ENCODE peak calls at places on chromosomes 7 and 10, in ten cellular contexts. Z is right lobe of liver; V is psoas muscle; Y is cardiac muscle cell; S is nephron progenitor cell; R is neural crest cell; M is CD8-positive, alpha-beta T cell; L is adrenal gland; H is sigmoid colon; T is fibroblast of villous mesenchyme. W is an unnamed sample.

GRCh38 chr7:92714767-92715166 is 121.6 kb downstream of the CDK6 start:
- DNase-seq in Y (no peak), Z (no peak), M (no peak), S (no peak), H (no peak), R (no peak), T (peak), L (peak), V (no peak), W (no peak)

GRCh38 chr7:27911920-27912319 is 172.0 kb downstream of the TAX1BP1 start:
- DNase-seq in Y (no peak), M (no peak), L (no peak), H (no peak), S (no peak), Z (no peak), V (no peak), R (no peak), T (no peak), W (no peak)

GRCh38 chr7:30182186-30182585 is 47.4 kb downstream of the MTURN start:
- DNase-seq in Y (no peak), S (no peak), L (peak), M (no peak), Z (no peak), R (no peak), H (no peak), T (no peak), V (no peak), W (no peak)

GRCh38 chr10:14548474-14548873 is 217.8 kb upstream of the FRMD4A start:
- DNase-seq in S (no peak), Z (no peak), H (no peak), V (no peak), T (no peak), M (peak), Y (no peak), R (no peak), L (no peak), W (no peak)

GRCh38 chr7:51102828-51103227 is 213.8 kb downstream of the COBL start:
- DNase-seq in S (no peak), M (no peak), V (no peak), R (no peak), Z (no peak), H (no peak), L (no peak), T (no peak), Y (no peak), W (no peak)

GRCh38 chr10:5684971-5685763 is 529 bp downstream of the TASOR2 start:
- DNase-seq in H (peak), T (peak), Y (peak), R (peak), M (peak), V (peak), S (peak), Z (peak), L (peak), W (peak)

GRCh38 chr7:96521068-96521629 is 188.5 kb downstream of the SEM1 start:
- DNase-seq in T (no peak), S (no peak), R (no peak), Y (no peak), V (no peak), L (no peak), H (no peak), M (no peak), Z (no peak), W (no peak)

GRCh38 chr10:126902157-126902556 is 3.1 kb upstream of the DOCK1 start:
- DNase-seq in L (no peak), Y (peak), H (no peak), T (peak), Z (no peak), S (no peak), V (no peak), R (no peak), M (no peak), W (no peak)

GRCh38 chr10:5812283-5813090 is 747 bp downstream of the GDI2 start:
- DNase-seq in Z (peak), T (no peak), L (peak), H (peak), Y (peak), V (peak), S (peak), R (peak), M (peak), W (peak)

GRCh38 chr10:121288011-121288410 is 310.2 kb downstream of the FGFR2 start:
- DNase-seq in Z (no peak), M (no peak), Y (no peak), L (no peak), S (no peak), V (no peak), R (no peak), H (no peak), T (no peak), W (no peak)

GRCh38 chr10:118041316-118041715 is 5.4 kb downstream of the RAB11FIP2 start:
- DNase-seq in Z (no peak), T (peak), Y (peak), L (no peak), V (no peak), H (no peak), M (no peak), S (no peak), R (no peak), W (no peak)

GRCh38 chr10:127337801-127338200 is 141.4 kb upstream of the INSYN2A start:
- DNase-seq in T (peak), H (no peak), Y (peak), M (no peak), R (no peak), Z (no peak), S (peak), L (no peak), V (no peak), W (no peak)

GRCh38 chr10:99234067-99234738 is 1.4 kb downstream of the HPSE2 start:
- DNase-seq in R (peak), H (peak), Z (peak), L (no peak), V (peak), M (peak), T (peak), S (peak), Y (peak), W (peak)

GRCh38 chr7:13874783-13875182 is 114.7 kb downstream of the ETV1 start:
- DNase-seq in M (no peak), H (no peak), L (no peak), Y (peak), V (no peak), T (peak), S (no peak), Z (no peak), R (no peak), W (no peak)

GRCh38 chr10:23754179-23754578 is 315.3 kb downstream of the OTUD1 start:
- DNase-seq in T (no peak), H (no peak), R (no peak), Z (no peak), V (no peak), S (no peak), Y (no peak), L (no peak), M (no peak), W (no peak)

GRCh38 chr10:84188815-84189214 is 5.5 kb upstream of the CDHR1 start:
- DNase-seq in L (no peak), M (no peak), H (no peak), S (no peak), T (no peak), Z (no peak), R (no peak), V (no peak), Y (no peak), W (no peak)

GRCh38 chr10:91194497-91195179 is 25.8 kb upstream of the PCGF5 start:
- DNase-seq in H (no peak), R (no peak), S (no peak), L (no peak), Y (peak), M (no peak), Z (no peak), V (no peak), T (peak), W (no peak)

GRCh38 chr10:33465747-33466146 is 131.3 kb upstream of the NRP1 start:
- DNase-seq in R (no peak), Z (no peak), V (no peak), H (no peak), S (no peak), Y (peak), T (peak), M (no peak), L (no peak), W (no peak)

GRCh38 chr7:142809671-142810070 is 38.9 kb downstream of the PRSS2 start:
- DNase-seq in S (no peak), R (no peak), L (no peak), T (no peak), Y (no peak), M (peak), Z (no peak), V (no peak), H (no peak), W (no peak)

GRCh38 chr7:26855421-26855820 is 9.0 kb downstream of the SKAP2 start:
- DNase-seq in L (no peak), Y (no peak), S (no peak), Z (no peak), H (no peak), R (no peak), V (no peak), T (no peak), M (no peak), W (no peak)

GRCh38 chr10:8312861-8313260 is 258.4 kb downstream of the GATA3 start:
- DNase-seq in V (no peak), L (no peak), T (no peak), Z (no peak), R (no peak), Y (peak), H (no peak), M (no peak), S (no peak), W (no peak)

GRCh38 chr7:102170417-102170970 is 116.2 kb upstream of the SH2B2 start:
- DNase-seq in M (no peak), H (no peak), Z (no peak), L (no peak), T (no peak), R (peak), Y (peak), V (no peak), S (peak), W (no peak)

GRCh38 chr10:58674260-58674659 is 161.6 kb downstream of the BICC1 start:
- DNase-seq in M (no peak), H (no peak), T (no peak), L (no peak), R (no peak), V (no peak), S (no peak), Y (no peak), Z (no peak), W (no peak)

GRCh38 chr10:121741246-121741645 is 143.0 kb upstream of the FGFR2 start:
- DNase-seq in R (no peak), Z (no peak), S (no peak), Y (no peak), T (no peak), V (no peak), H (no peak), L (no peak), M (no peak), W (no peak)

GRCh38 chr7:120021085-120021484 is 251.9 kb upstream of the KCND2 start:
- DNase-seq in M (no peak), H (no peak), Y (peak), Z (no peak), S (no peak), L (no peak), T (no peak), V (no peak), R (no peak), W (no peak)

GRCh38 chr10:60820093-60820769 is 42.0 kb downstream of the CDK1 start:
- DNase-seq in Z (no peak), T (peak), L (no peak), R (no peak), H (no peak), V (no peak), M (no peak), Y (peak), S (peak), W (no peak)

GRCh38 chr7:96675548-96675947 is 34.1 kb downstream of the SEM1 start:
- DNase-seq in S (no peak), M (no peak), H (no peak), T (no peak), Y (no peak), L (no peak), V (no peak), R (no peak), Z (no peak), W (no peak)

DNA sequence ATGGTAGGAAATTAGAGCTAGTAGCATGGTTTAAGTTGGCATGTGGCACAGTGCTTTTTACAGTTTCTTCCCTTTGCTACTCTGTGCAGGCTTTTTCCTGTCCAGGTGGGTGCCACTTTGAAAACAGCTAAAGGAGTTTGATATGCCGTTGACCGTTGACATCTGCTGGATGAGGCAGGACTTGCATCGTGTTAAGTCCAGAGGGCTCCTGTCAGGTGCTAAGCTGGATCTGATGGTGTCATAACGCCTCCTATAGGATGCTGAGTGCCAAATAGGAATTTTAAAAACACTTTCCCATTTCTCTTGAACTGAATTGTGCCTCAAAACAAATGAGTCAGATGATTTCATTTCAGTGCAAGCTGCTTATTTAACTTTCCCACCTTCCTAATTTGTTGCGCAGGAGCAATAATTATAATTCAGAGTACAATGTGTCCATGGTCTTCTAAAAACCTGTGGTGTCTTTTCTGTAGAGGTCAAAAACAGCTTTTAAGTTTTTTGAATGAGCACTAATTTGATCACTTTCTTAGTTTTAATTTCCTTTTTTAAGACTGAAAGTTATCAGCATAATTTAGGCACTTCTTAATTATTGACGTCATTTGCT is 178.3 kb downstream of the CDCA7L start:
- DNase-seq in Y (peak), M (no peak), H (no peak), S (peak), Z (no peak), V (no peak), T (peak), R (peak), L (peak), W (peak)
- TF ChIP-seq CTCF in Y (peak), M (no peak), H (no peak), S (peak), Z (peak), V (no peak), T (peak), R (peak), L (no peak), W (peak)

GRCh38 chr7:84914598-84914997 is 272.3 kb downstream of the SEMA3D start:
- DNase-seq in Y (no peak), R (no peak), Z (no peak), M (no peak), V (no peak), S (no peak), H (no peak), T (no peak), L (no peak), W (no peak)
- TF ChIP-seq CTCF in Y (no peak), R (no peak), Z (peak), M (no peak), V (no peak), S (no peak), H (no peak), T (no peak), L (no peak), W (no peak)

DNA sequence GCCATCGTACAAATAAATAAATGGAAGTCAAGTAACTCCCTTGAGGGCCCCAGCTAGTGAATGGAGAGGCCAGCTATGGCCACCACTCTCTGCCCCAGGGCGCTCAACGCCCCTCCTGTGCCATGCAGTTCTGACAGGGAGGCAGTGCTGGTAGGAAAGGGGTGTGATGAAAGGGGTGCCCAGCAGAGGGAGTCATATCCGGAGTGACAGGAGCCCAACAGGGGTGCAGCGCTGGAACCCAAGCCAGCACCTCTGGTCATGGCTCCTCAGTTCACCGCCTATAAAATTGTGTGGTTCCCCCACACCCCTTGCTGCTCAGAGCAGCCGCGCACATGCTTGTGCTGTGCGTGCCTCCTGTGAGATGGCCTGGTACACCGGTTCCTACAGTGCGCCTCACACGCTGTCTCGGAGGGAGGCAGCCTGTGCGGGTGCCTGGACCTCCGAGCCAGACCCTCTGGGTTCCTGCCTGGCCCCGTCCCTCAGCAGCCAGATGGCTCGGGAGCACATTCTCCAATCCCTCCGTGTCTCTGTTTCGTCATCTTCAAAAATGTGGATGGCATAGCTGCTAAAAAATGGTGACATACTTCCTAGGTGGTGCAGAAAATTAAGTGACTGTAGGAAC is 125.6 kb downstream of the EGFR start:
- DNase-seq in V (no peak), R (no peak), T (no peak), Y (no peak), H (no peak), M (no peak), L (no peak), S (no peak), Z (no peak), W (no peak)
- TF ChIP-seq CTCF in V (peak), R (peak), T (peak), Y (no peak), H (no peak), M (no peak), L (no peak), S (peak), Z (no peak), W (peak)

DNA sequence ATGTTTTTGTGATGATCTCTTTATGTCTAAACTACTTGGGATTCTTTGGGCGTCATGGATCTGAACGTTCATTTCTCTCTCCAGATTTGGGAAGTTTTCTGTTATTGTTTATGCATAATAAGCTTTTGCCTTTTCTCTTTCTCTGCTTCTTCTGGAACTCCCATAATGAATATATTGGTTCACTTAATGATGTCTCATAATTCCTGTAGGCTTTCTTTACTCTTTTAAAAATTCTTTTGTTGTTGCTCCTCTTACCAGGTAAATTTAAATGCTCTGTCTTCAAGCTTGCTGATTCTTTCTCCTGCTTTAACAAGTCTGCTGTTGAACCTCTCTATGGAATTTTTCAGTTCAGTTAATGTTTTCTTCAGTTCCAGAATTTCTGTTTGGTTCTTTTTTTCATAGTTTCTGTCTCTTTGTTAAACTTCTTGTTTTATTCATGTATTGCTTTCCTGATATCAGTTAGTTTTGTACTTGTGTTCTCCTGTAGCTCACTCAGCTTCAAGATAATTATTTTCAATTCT is 317.5 kb downstream of the PLXDC2 start:
- DNase-seq in V (no peak), Z (no peak), Y (no peak), R (no peak), S (no peak), M (no peak), H (no peak), L (no peak), T (no peak), W (no peak)
- TF ChIP-seq CTCF in V (no peak), Z (no peak), Y (no peak), R (no peak), S (no peak), M (no peak), H (no peak), L (no peak), T (no peak), W (no peak)

GRCh38 chr10:3486346-3487065 is 298.5 kb downstream of the KLF6 start:
- DNase-seq in V (no peak), R (no peak), H (no peak), T (no peak), Y (no peak), L (peak), M (no peak), Z (peak), S (peak), W (peak)
- TF ChIP-seq CTCF in V (no peak), R (no peak), H (no peak), T (no peak), Y (no peak), L (no peak), M (no peak), Z (no peak), S (no peak), W (no peak)

GRCh38 chr10:97116534-97117162 is 69.1 kb downstream of the SLIT1 start:
- DNase-seq in H (no peak), Y (no peak), Z (no peak), V (no peak), T (no peak), S (no peak), M (no peak), L (no peak), R (no peak), W (no peak)

GRCh38 chr10:97119058-97119832 is 66.5 kb downstream of the SLIT1 start:
- DNase-seq in H (peak), Y (no peak), L (no peak), Z (no peak), R (no peak), T (no peak), S (no peak), V (no peak), M (no peak), W (no peak)

GRCh38 chr10:97115846-97116245 is 69.9 kb downstream of the SLIT1 start:
- DNase-seq in S (no peak), Y (no peak), H (no peak), Z (no peak), M (no peak), R (no peak), T (no peak), L (no peak), V (no peak), W (no peak)

GRCh38 chr10:97120370-97120769 is 65.4 kb downstream of the SLIT1 start:
- DNase-seq in T (no peak), M (no peak), L (no peak), H (no peak), Z (no peak), Y (no peak), V (no peak), R (no peak), S (no peak), W (no peak)

GRCh38 chr10:97117372-97117771 is 68.4 kb downstream of the SLIT1 start:
- DNase-seq in M (no peak), L (no peak), Z (no peak), Y (peak), S (no peak), V (no peak), T (peak), R (no peak), H (no peak), W (no peak)
- TF ChIP-seq CTCF in M (no peak), L (no peak), Z (peak), Y (peak), S (no peak), V (peak), T (peak), R (no peak), H (no peak), W (peak)

DNA sequence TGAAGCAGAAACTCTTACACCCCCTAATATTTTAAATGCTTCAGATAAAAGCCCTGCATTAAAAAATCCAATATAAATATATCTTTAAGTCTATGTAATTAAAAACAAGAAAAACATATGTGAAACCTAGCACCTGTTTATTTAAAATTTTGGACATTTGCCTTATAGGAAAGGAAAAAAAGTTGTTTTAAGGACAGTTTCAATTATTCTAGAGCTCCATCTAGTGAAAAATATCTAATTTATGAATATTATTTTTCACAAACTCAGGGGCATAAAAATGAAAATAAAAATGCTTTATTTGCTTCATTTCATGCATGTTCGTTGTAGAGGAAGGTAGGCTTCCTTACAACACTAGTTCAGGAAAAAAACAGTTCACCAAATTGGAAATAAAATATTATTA is 26.1 kb downstream of the ENKUR start:
- DNase-seq in S (no peak), R (no peak), L (no peak), H (no peak), V (no peak), Z (no peak), M (no peak), T (no peak), Y (no peak), W (no peak)
- TF ChIP-seq CTCF in S (no peak), R (no peak), L (peak), H (peak), V (peak), Z (peak), M (no peak), T (no peak), Y (peak), W (no peak)

GRCh38 chr7:127896683-127897082 is 134.6 kb downstream of the LRRC4 start:
- DNase-seq in T (no peak), L (no peak), M (no peak), R (no peak), S (no peak), H (no peak), V (no peak), Y (no peak), Z (no peak), W (no peak)
- TF ChIP-seq CTCF in T (no peak), L (no peak), M (no peak), R (no peak), S (no peak), H (no peak), V (no peak), Y (no peak), Z (no peak), W (no peak)

W was measured in endothelial cell.